ENCODE peak calls at places on chromosomes 2 and 18, in six cellular contexts. H is DND-41, E is pancreas, U is coronary artery, F is prostate gland, B is mammary epithelial cell. S is an unnamed sample.

GRCh38 chr18:3710712-3711269 is 260.8 kb downstream of the TGIF1 start:
- DNase-seq in H (no peak), E (peak; percentile 70), U (no peak), F (peak; percentile 36), B (peak; percentile 8), S (no peak)

GRCh38 chr2:39094717-39095363 is 26.0 kb downstream of the SOS1 start:
- DNase-seq in H (no peak), E (no peak), U (no peak), F (no peak), B (peak; percentile 66), S (peak; percentile 73)

GRCh38 chr2:74206180-74206688 is 7.8 kb downstream of the MTHFD2 start:
- DNase-seq in H (peak; percentile 25), E (no peak), U (peak; percentile 12), F (no peak), B (no peak), S (no peak)

GRCh38 chr2:85674417-85674816 is 6.4 kb upstream of the SFTPB start:
- DNase-seq in H (no peak), E (no peak), U (no peak), F (no peak), B (no peak), S (no peak)

GRCh38 chr2:85011747-85012146 is 40.8 kb downstream of the KCMF1 start:
- DNase-seq in H (no peak), E (no peak), U (no peak), F (no peak), B (no peak), S (no peak)

GRCh38 chr2:55438391-55439100 is 18.9 kb upstream of the CCDC88A start:
- DNase-seq in H (no peak), E (no peak), U (no peak), F (no peak), B (no peak), S (no peak)

GRCh38 chr2:238657132-238658053 is 190.5 kb upstream of the TWIST2 start:
- DNase-seq in H (no peak), E (no peak), U (peak; percentile 60), F (no peak), B (no peak), S (no peak)

GRCh38 chr2:43541165-43541564 is 54.7 kb downstream of the THADA start:
- DNase-seq in H (no peak), E (no peak), U (no peak), F (no peak), B (peak; percentile 74), S (no peak)

GRCh38 chr2:70396589-70396988 is 94.7 kb upstream of the FAM136A start:
- DNase-seq in H (no peak), E (no peak), U (no peak), F (no peak), B (no peak), S (no peak)

GRCh38 chr2:42072349-42073118 is 24.7 kb downstream of the PKDCC start:
- DNase-seq in H (no peak), E (no peak), U (no peak), F (no peak), B (peak; percentile 9), S (peak; percentile 24)

GRCh38 chr18:41197967-41198366 is 757.1 kb upstream of the PIK3C3 start:
- DNase-seq in H (no peak), E (no peak), U (no peak), F (no peak), B (no peak), S (no peak)

GRCh38 chr2:35522434-35522833 is 833.1 kb upstream of the CRIM1 start:
- DNase-seq in H (no peak), E (no peak), U (no peak), F (no peak), B (no peak), S (no peak)

GRCh38 chr2:31440764-31441163 is 26.2 kb upstream of the XDH start:
- DNase-seq in H (no peak), E (no peak), U (no peak), F (no peak), B (peak; percentile 92), S (peak; percentile 77)

GRCh38 chr2:162196611-162197010 is 44.6 kb upstream of the GCG start:
- DNase-seq in H (no peak), E (no peak), U (no peak), F (no peak), B (peak; percentile 53), S (no peak)

GRCh38 chr2:113136828-113137775 is 9.7 kb downstream of the IL1RN start:
- DNase-seq in H (peak; percentile 33), E (no peak), U (peak; percentile 38), F (peak; percentile 53), B (no peak), S (peak; percentile 8)

GRCh38 chr18:61322265-61322873 is 10.9 kb upstream of the CDH20 start:
- DNase-seq in H (peak; percentile 66), E (peak; percentile 71), U (no peak), F (no peak), B (peak; percentile 35), S (peak; percentile 8)

GRCh38 chr2:163709270-163709669 is 26.5 kb downstream of the FIGN start:
- DNase-seq in H (no peak), E (no peak), U (no peak), F (no peak), B (no peak), S (no peak)

GRCh38 chr2:238321467-238321866 is 1.1 kb downstream of the TRAF3IP1 start:
- DNase-seq in H (no peak), E (no peak), U (no peak), F (no peak), B (peak; percentile 7), S (no peak)

GRCh38 chr2:170815746-170816498 is 765 bp upstream of the GAD1 start:
- DNase-seq in H (peak; percentile 28), E (peak; percentile 84), U (no peak), F (peak; percentile 64), B (peak; percentile 64), S (no peak)

GRCh38 chr2:196155597-196155996 is 15.8 kb downstream of the STK17B start:
- DNase-seq in H (no peak), E (no peak), U (no peak), F (no peak), B (no peak), S (no peak)

GRCh38 chr2:196160966-196161365 is 10.4 kb downstream of the STK17B start:
- DNase-seq in H (no peak), E (no peak), U (no peak), F (no peak), B (no peak), S (no peak)

GRCh38 chr2:196160101-196160500 is 11.3 kb downstream of the STK17B start:
- DNase-seq in H (peak; percentile 79), E (no peak), U (no peak), F (peak; percentile 51), B (peak; percentile 84), S (peak; percentile 71)

GRCh38 chr2:196162586-196163180 is 8.7 kb downstream of the STK17B start:
- DNase-seq in H (no peak), E (no peak), U (no peak), F (no peak), B (no peak), S (no peak)

GRCh38 chr2:196159223-196159892 is 12.0 kb downstream of the STK17B start:
- DNase-seq in H (no peak), E (no peak), U (no peak), F (no peak), B (no peak), S (no peak)
- H3K27ac ChIP-seq in H (peak overlapping the region; percentile 63), E (no peak overlapping the region), U (peak overlapping the region; percentile 41), F (no peak overlapping the region), B (peak overlapping the region; percentile 95), S (no peak overlapping the region)

GRCh38 chr2:66433695-66433944 is 1.3 kb upstream of the MEIS1 start:
- DNase-seq in H (no peak), E (no peak), U (no peak), F (no peak), B (no peak), S (no peak)

GRCh38 chr2:66430906-66431619 is 3.9 kb upstream of the MEIS1 start:
- DNase-seq in H (no peak), E (no peak), U (no peak), F (no peak), B (no peak), S (no peak)

GRCh38 chr2:66430195-66430905 is 4.6 kb upstream of the MEIS1 start:
- DNase-seq in H (no peak), E (no peak), U (no peak), F (no peak), B (no peak), S (no peak)

GRCh38 chr2:66432801-66433694 is 1.9 kb upstream of the MEIS1 start:
- DNase-seq in H (no peak), E (peak; percentile 90), U (peak; percentile 92), F (peak; percentile 83), B (peak; percentile 93), S (peak; percentile 94)

GRCh38 chr2:66431840-66432511 is 2.9 kb upstream of the MEIS1 start:
- DNase-seq in H (no peak), E (peak; percentile 57), U (no peak), F (no peak), B (no peak), S (no peak)
- H3K27ac ChIP-seq in H (no peak overlapping the region), E (no peak overlapping the region), U (no peak overlapping the region), F (peak overlapping the region; percentile 89), B (no peak overlapping the region), S (peak overlapping the region; percentile 96)

GRCh38 chr2:239876948-239877289 is 148.2 kb downstream of the NDUFA10 start:
- DNase-seq in H (peak; percentile 1), E (no peak), U (no peak), F (no peak), B (no peak), S (no peak)

GRCh38 chr2:239871481-239872435 is 153.4 kb downstream of the NDUFA10 start:
- DNase-seq in H (no peak), E (no peak), U (peak; percentile 63), F (no peak), B (no peak), S (no peak)

GRCh38 chr2:239876241-239876947 is 148.7 kb downstream of the NDUFA10 start:
- DNase-seq in H (no peak), E (no peak), U (peak; percentile 21), F (no peak), B (no peak), S (no peak)

GRCh38 chr2:239874636-239875356 is 150.3 kb downstream of the NDUFA10 start:
- DNase-seq in H (peak; percentile 2), E (no peak), U (peak; percentile 35), F (no peak), B (no peak), S (no peak)

GRCh38 chr2:239873656-239874635 is 151.2 kb downstream of the NDUFA10 start:
- DNase-seq in H (peak; percentile 5), E (no peak), U (no peak), F (no peak), B (no peak), S (no peak)
- H3K27ac ChIP-seq in H (peak overlapping the region; percentile 20), E (no peak overlapping the region), U (no peak overlapping the region), F (no peak overlapping the region), B (no peak overlapping the region), S (no peak overlapping the region)

DNA sequence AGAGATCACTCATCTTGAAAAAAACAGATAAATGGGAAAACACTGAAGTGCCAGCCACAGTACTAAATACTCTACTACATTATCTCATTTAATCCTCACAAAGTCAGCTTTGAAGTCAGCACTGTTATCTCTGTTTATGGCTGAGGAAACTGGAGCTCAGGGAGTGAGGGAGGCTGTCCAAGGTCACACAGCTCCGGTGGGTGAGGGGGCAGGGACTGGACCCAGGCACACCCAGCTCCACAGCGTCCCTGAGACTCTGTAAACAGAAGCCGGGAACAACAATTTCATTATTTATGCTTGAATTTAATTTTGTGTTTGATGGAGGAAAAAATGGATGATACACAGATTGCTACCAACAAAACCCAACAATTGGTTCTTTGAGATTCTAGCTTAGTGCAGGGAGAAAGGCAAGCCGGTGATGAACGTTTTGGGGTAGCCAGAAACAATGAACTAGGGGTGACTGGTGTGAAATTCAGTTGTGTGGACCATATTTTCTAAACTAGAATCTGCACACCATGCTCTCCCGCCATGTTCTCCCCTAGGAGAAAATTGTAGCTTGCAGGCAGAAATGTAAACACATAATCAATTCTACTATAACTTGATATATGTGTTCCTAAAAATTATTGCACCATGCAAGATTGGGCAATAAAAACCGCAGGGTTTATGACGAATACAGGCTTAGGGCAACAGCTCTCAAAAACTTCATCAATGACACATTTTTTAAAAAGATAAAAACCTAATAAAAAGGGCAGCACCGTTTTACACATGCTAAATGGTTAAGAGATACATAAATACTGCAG is at the start of gene GREB1:
- DNase-seq in H (no peak), E (no peak), U (no peak), F (no peak), B (peak; percentile 71), S (no peak)
- H3K27ac ChIP-seq in H (no peak within 1 kb of the TSS), E (no peak within 1 kb of the TSS), U (no peak within 1 kb of the TSS), F (no peak within 1 kb of the TSS), B (no peak within 1 kb of the TSS), S (no peak within 1 kb of the TSS)